ENCODE peak calls at places on chromosomes 13 and 19, in eight cellular contexts. M is AG09309, A is HCT116, K is dorsolateral prefrontal cortex, W is HL-60, S is thoracic aorta, Y is BJ, G is Peyer's patch. J is an unnamed sample.

GRCh38 chr19:34145741-34146202 is 26.5 kb upstream of the LSM14A start:
- DNase-seq in M (peak; percentile 7), A (peak; percentile 33), K (no peak), W (peak; percentile 48), S (no peak), Y (no peak), G (peak; percentile 75), J (peak; percentile 27)

GRCh38 chr13:54799621-54800226 is 1771.1 kb downstream of the OLFM4 start:
- DNase-seq in M (no peak), A (no peak), K (no peak), W (no peak), S (no peak), Y (no peak), G (no peak), J (no peak)

GRCh38 chr19:21513651-21514050 is 8.2 kb downstream of the ZNF429 start:
- DNase-seq in M (no peak), A (no peak), K (no peak), W (no peak), S (no peak), Y (no peak), G (no peak), J (no peak)

GRCh38 chr19:52695996-52696395 is 38.8 kb downstream of the ZNF611 start:
- DNase-seq in M (no peak), A (no peak), K (no peak), W (no peak), S (no peak), Y (no peak), G (no peak), J (no peak)

GRCh38 chr19:1062387-1063029 is 4.5 kb upstream of the ARHGAP45 start:
- DNase-seq in M (no peak), A (no peak), K (no peak), W (no peak), S (no peak), Y (no peak), G (no peak), J (no peak)

GRCh38 chr19:34096020-34096915 is 76.0 kb upstream of the LSM14A start:
- DNase-seq in M (no peak), A (peak; percentile 66), K (no peak), W (peak; percentile 7), S (no peak), Y (no peak), G (no peak), J (no peak)

GRCh38 chr13:45511310-45512147 is 46.8 kb downstream of the COG3 start:
- DNase-seq in M (no peak), A (peak; percentile 43), K (no peak), W (peak; percentile 65), S (no peak), Y (peak; percentile 35), G (peak; percentile 60), J (no peak)

GRCh38 chr19:50430888-50431342 is 1.8 kb upstream of the MYBPC2 start:
- DNase-seq in M (no peak), A (no peak), K (no peak), W (no peak), S (no peak), Y (no peak), G (peak; percentile 63), J (no peak)

GRCh38 chr19:324716-325115 is 19.9 kb downstream of the MIER2 start:
- DNase-seq in M (no peak), A (no peak), K (no peak), W (no peak), S (no peak), Y (no peak), G (peak; percentile 34), J (no peak)

GRCh38 chr13:46126074-46126473 is 21.2 kb upstream of the CPB2 start:
- DNase-seq in M (no peak), A (no peak), K (no peak), W (no peak), S (no peak), Y (no peak), G (no peak), J (no peak)

GRCh38 chr19:54380897-54381296 is 16.2 kb upstream of the LAIR1 start:
- DNase-seq in M (no peak), A (no peak), K (no peak), W (no peak), S (no peak), Y (no peak), G (no peak), J (no peak)

GRCh38 chr19:10214784-10215183 is 16.3 kb downstream of the S1PR2 start:
- DNase-seq in M (no peak), A (no peak), K (no peak), W (no peak), S (no peak), Y (no peak), G (no peak), J (no peak)

GRCh38 chr19:6480843-6481415 is 658 bp downstream of the DENND1C start:
- DNase-seq in M (no peak), A (no peak), K (no peak), W (no peak), S (no peak), Y (no peak), G (no peak), J (no peak)

GRCh38 chr13:76336889-76337844 is 549.0 kb downstream of the KCTD12 start:
- DNase-seq in M (no peak), A (no peak), K (no peak), W (no peak), S (no peak), Y (no peak), G (no peak), J (no peak)

GRCh38 chr13:28047784-28048388 is 52.5 kb downstream of the FLT3 start:
- DNase-seq in M (no peak), A (peak; percentile 3), K (no peak), W (peak; percentile 78), S (no peak), Y (no peak), G (no peak), J (no peak)

GRCh38 chr19:17488593-17489391 is 18.5 kb downstream of the SLC27A1 start:
- DNase-seq in M (no peak), A (peak; percentile 83), K (no peak), W (peak; percentile 74), S (no peak), Y (no peak), G (peak; percentile 93), J (peak; percentile 67)

GRCh38 chr13:36337938-36338337 is 8.3 kb downstream of the SPART start:
- DNase-seq in M (no peak), A (no peak), K (no peak), W (no peak), S (no peak), Y (no peak), G (no peak), J (no peak)

GRCh38 chr13:113453962-113454361 is 674 bp upstream of the ADPRHL1 start:
- DNase-seq in M (peak; percentile 48), A (no peak), K (no peak), W (no peak), S (no peak), Y (peak; percentile 57), G (no peak), J (peak; percentile 52)

GRCh38 chr13:107956889-107957288 is 258.4 kb downstream of the LIG4 start:
- DNase-seq in M (no peak), A (no peak), K (no peak), W (no peak), S (no peak), Y (no peak), G (no peak), J (no peak)

GRCh38 chr13:112809332-112810310 is 119.8 kb downstream of the ATP11A start:
- DNase-seq in M (no peak), A (no peak), K (no peak), W (no peak), S (no peak), Y (no peak), G (no peak), J (peak; percentile 84)

GRCh38 chr13:71758823-71759222 is 108.2 kb downstream of the DACH1 start:
- DNase-seq in M (no peak), A (no peak), K (no peak), W (no peak), S (no peak), Y (no peak), G (no peak), J (no peak)

GRCh38 chr19:36182612-36183454 is 30.6 kb upstream of the COX7A1 start:
- DNase-seq in M (no peak), A (peak; percentile 45), K (no peak), W (no peak), S (no peak), Y (no peak), G (no peak), J (no peak)

GRCh38 chr13:99986751-99987150 is 5.2 kb downstream of the ZIC2 start:
- DNase-seq in M (no peak), A (no peak), K (no peak), W (no peak), S (no peak), Y (no peak), G (no peak), J (no peak)
- H3K4me3 ChIP-seq in M (no peak overlapping the region), A (no peak overlapping the region), K (peak overlapping the region; percentile 74), W (no peak overlapping the region), S (no peak overlapping the region), Y (no peak overlapping the region), G (no peak overlapping the region), J (no peak overlapping the region)

GRCh38 chr19:5026706-5027273 is 57.9 kb downstream of the KDM4B start:
- DNase-seq in M (no peak), A (no peak), K (no peak), W (no peak), S (no peak), Y (no peak), G (no peak), J (no peak)
- TF ChIP-seq CTCF in M (peak; percentile 21), A (peak; percentile 9), K (no peak), W (no peak), S (no peak), Y (peak; percentile 30), G (no peak), J (no peak)

DNA sequence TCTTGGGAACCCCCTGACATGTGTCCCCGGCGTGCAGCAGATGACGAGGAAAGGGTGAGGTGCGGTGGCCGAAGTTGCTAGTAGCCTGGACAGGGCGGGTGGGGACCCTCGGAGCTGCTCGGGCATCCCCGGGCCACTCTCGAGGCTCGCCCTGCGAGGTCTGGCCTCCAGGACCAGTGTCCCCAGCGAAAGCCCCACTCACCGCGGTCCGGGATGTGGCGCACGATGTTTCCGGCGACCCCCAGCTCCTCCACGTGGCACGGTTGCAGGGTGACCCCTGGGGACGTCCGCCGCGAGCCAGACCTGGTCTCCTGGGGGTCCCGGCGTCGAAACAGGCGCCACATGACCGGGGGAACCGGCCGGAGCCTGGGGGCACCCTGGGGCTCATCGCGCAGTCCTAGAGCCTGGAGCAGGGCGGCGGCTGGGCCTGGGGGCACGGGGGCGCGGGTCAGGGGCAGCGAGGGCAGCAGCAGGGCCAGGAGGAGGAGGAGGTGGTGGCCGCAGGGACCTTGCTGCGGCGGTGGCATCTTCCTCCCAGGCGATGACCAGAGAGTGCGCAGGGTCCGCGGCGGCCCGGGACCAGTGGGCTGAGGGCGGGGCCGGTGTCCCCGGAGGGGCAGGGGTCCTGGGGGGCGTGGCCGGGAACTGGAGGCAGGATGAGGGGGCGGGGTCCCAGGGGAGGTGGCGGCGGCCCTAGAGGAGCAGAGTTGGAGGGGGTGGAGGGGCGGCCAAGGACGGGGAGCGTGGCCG is 26.0 kb downstream of the CERS1 start:
- DNase-seq in M (no peak), A (no peak), K (no peak), W (no peak), S (no peak), Y (no peak), G (peak; percentile 44), J (no peak)
- H3K4me3 ChIP-seq in M (no peak overlapping the region), A (no peak overlapping the region), K (peak overlapping the region; percentile 33), W (no peak overlapping the region), S (no peak overlapping the region), Y (no peak overlapping the region), G (no peak overlapping the region), J (no peak overlapping the region)

DNA sequence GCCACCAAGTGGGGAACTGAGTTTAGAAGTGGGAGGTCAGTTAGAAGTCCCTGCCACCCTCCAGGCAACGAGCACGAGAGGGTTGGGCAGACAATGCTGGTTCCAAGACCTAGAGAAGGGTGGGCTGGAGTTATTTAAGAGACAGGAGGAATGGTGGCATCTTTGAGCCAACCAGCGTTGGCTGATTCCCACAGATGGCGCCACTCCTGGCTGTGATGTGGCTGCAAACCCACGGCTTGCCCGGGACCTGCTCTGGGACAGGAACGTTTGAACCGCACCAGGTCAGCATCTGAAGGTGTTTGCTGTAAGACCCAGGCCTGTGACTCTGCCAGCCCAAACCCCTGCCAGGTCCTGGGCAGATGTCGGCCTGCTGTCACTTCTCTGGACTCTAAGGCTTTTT is 42.8 kb downstream of the BICRA start:
- DNase-seq in M (no peak), A (no peak), K (no peak), W (no peak), S (no peak), Y (no peak), G (no peak), J (no peak)
- TF ChIP-seq CTCF in M (no peak), A (peak; percentile 22), K (no peak), W (no peak), S (no peak), Y (no peak), G (no peak), J (no peak)

J was measured in lower leg skin.